ENCODE peak calls at places on chromosomes 3 and 15, in six cellular contexts. P is tibial artery, V is GM10248, E is left lung, G is SIG-M5, B is cerebellar nuclear complex. X is an unnamed sample.

GRCh38 chr3:105187340-105187739 is 179.4 kb upstream of the ALCAM start:
- DNase-seq in V (no peak), P (no peak), B (no peak), G (no peak), E (no peak), X (no peak)

GRCh38 chr3:49813497-49814174 is at the start of gene UBA7:
- DNase-seq in P (peak), V (peak), E (peak), B (no peak), G (no peak), X (peak)

GRCh38 chr3:183822631-183823030 is 2.7 kb downstream of the MAP6D1 start:
- DNase-seq in V (no peak), E (no peak), B (no peak), P (no peak), G (no peak), X (no peak)

GRCh38 chr3:69290430-69290829 is 95.5 kb downstream of the FRMD4B start:
- DNase-seq in V (no peak), E (no peak), G (no peak), P (no peak), B (no peak), X (no peak)

GRCh38 chr3:175020101-175020500 is 161.0 kb downstream of the NAALADL2 start:
- DNase-seq in E (no peak), B (no peak), V (no peak), G (no peak), P (no peak), X (no peak)

GRCh38 chr3:193951859-193952258 is 184.1 kb upstream of the HES1 start:
- DNase-seq in E (no peak), G (no peak), P (no peak), V (no peak), B (no peak), X (no peak)

GRCh38 chr15:92625297-92625980 is 30.1 kb downstream of the FAM174B start:
- DNase-seq in P (no peak), V (peak), G (no peak), B (no peak), E (no peak), X (no peak)

GRCh38 chr3:105762749-105763673 is 105.8 kb downstream of the CBLB start:
- DNase-seq in B (no peak), V (no peak), G (no peak), E (no peak), P (no peak), X (no peak)

GRCh38 chr15:44712108-44713005 is 1.0 kb downstream of the B2M start:
- DNase-seq in P (peak), E (peak), V (peak), G (peak), B (no peak), X (peak)

GRCh38 chr3:33131328-33132018 is 17.7 kb downstream of the CRTAP start:
- DNase-seq in P (no peak), E (no peak), G (no peak), B (peak), V (peak), X (peak)

GRCh38 chr3:52237659-52238172 is 1.2 kb downstream of the TWF2 start:
- DNase-seq in G (no peak), B (peak), E (peak), P (peak), V (no peak), X (no peak)

GRCh38 chr15:47846128-47846868 is 129.0 kb downstream of the SEMA6D start:
- DNase-seq in G (no peak), P (no peak), V (no peak), B (no peak), E (no peak), X (no peak)

GRCh38 chr15:77798151-77798550 is 165.4 kb upstream of the LINGO1 start:
- DNase-seq in E (no peak), V (no peak), G (no peak), B (peak), P (no peak), X (no peak)

GRCh38 chr3:183988216-183988790 is 29.4 kb downstream of the ABCC5 start:
- DNase-seq in E (no peak), B (no peak), V (no peak), G (no peak), P (no peak), X (no peak)

GRCh38 chr3:159785276-159785675 is 203.4 kb upstream of the IL12A start:
- DNase-seq in V (no peak), B (no peak), P (no peak), G (no peak), E (no peak), X (no peak)

GRCh38 chr3:99499235-99499798 is 139.1 kb upstream of the COL8A1 start:
- DNase-seq in B (no peak), E (no peak), P (peak), V (peak), G (no peak), X (no peak)

GRCh38 chr3:106120334-106120733 is 251.5 kb upstream of the CBLB start:
- DNase-seq in G (no peak), B (no peak), V (no peak), E (no peak), P (no peak), X (no peak)

GRCh38 chr3:71258116-71258515 is 325.4 kb downstream of the FOXP1 start:
- DNase-seq in V (no peak), E (no peak), P (no peak), B (no peak), G (no peak), X (no peak)

GRCh38 chr15:71182522-71182921 is 67.3 kb downstream of the THSD4 start:
- DNase-seq in V (no peak), B (no peak), P (no peak), G (no peak), E (no peak), X (no peak)

GRCh38 chr3:126551839-126552687 is 6.7 kb downstream of the C3orf22 start:
- DNase-seq in B (no peak), G (no peak), P (no peak), E (peak), V (no peak), X (no peak)

GRCh38 chr15:85754993-85755392 is 39.7 kb downstream of the KLHL25 start:
- DNase-seq in G (no peak), P (no peak), E (peak), B (no peak), V (no peak), X (no peak)

GRCh38 chr3:142915636-142916035 is 26.8 kb upstream of the PCOLCE2 start:
- DNase-seq in P (no peak), E (no peak), G (no peak), V (no peak), B (no peak), X (no peak)

GRCh38 chr3:156483961-156484787 is 70.7 kb downstream of the SSR3 start:
- DNase-seq in V (peak), G (no peak), P (no peak), E (no peak), B (no peak), X (peak)

GRCh38 chr3:56835626-56836025 is 33.9 kb upstream of the ARHGEF3 start:
- DNase-seq in G (no peak), B (no peak), P (no peak), V (no peak), E (no peak), X (no peak)

GRCh38 chr3:150293401-150294001 is 114.6 kb upstream of the TSC22D2 start:
- DNase-seq in G (no peak), V (no peak), B (no peak), P (no peak), E (no peak), X (no peak)

GRCh38 chr3:133362539-133362938 is 37.3 kb upstream of the BFSP2 start:
- DNase-seq in G (no peak), E (no peak), P (no peak), V (no peak), B (no peak), X (no peak)

GRCh38 chr3:24495334-24495994 is 814 bp upstream of the THRB start:
- DNase-seq in B (no peak), V (no peak), G (no peak), E (peak), P (peak), X (no peak)

GRCh38 chr3:45826908-45827307 is 15.0 kb downstream of the LZTFL1 start:
- DNase-seq in B (no peak), G (no peak), P (no peak), V (no peak), E (no peak), X (no peak)

GRCh38 chr3:11910971-11911531 is 64.4 kb upstream of the TAMM41 start:
- DNase-seq in B (peak), E (no peak), P (no peak), V (no peak), G (no peak), X (peak)

GRCh38 chr15:89330881-89331595 is 3.6 kb downstream of the POLG start:
- DNase-seq in B (no peak), E (no peak), G (no peak), V (no peak), P (no peak), X (no peak)

GRCh38 chr3:45612918-45613602 is 18.5 kb downstream of the LIMD1 start:
- DNase-seq in G (no peak), B (no peak), V (peak), E (no peak), P (no peak), X (no peak)

GRCh38 chr3:44877333-44877732 is 2.9 kb downstream of the TGM4 start:
- DNase-seq in E (no peak), G (no peak), V (no peak), B (no peak), P (no peak), X (no peak)

GRCh38 chr3:42721690-42722089 is 19.1 kb upstream of the HHATL start:
- DNase-seq in P (peak), V (no peak), B (no peak), G (no peak), E (no peak), X (no peak)

GRCh38 chr15:29424118-29424517 is 154.5 kb upstream of the NSMCE3 start:
- DNase-seq in G (no peak), B (no peak), P (no peak), V (no peak), E (no peak), X (no peak)

GRCh38 chr3:123503200-123503599 is 54.3 kb upstream of the ADCY5 start:
- DNase-seq in G (no peak), E (no peak), B (no peak), P (no peak), V (no peak), X (no peak)

GRCh38 chr3:128311441-128311844 is 155.2 kb downstream of the DNAJB8 start:
- DNase-seq in E (peak), P (no peak), V (no peak), G (no peak), B (no peak), X (no peak)

X was measured in naive thymus-derived CD4-positive, alpha-beta T cell.